ENCODE peak calls at places on chromosomes 2 and 18, in six cellular contexts. S is A549; V is left lung; K is non-pigmented ciliary epithelial cell; Z is stimulated activated CD8-positive, alpha-beta memory T cell treated with anti-CD3 and anti-CD28 coated beads, Interleukin-2, amount 100 ng/mL, for 1 hour; M is ELR. Y is an unnamed sample.

GRCh38 chr2:217900010-217900779 is 102.6 kb downstream of the TNS1 start:
- DNase-seq in S (peak), V (no peak), K (no peak), Z (no peak), M (no peak), Y (no peak)

GRCh38 chr2:206457188-206457634 is 13.9 kb downstream of the ADAM23 start:
- DNase-seq in S (no peak), V (no peak), K (no peak), Z (no peak), M (no peak), Y (no peak)

GRCh38 chr2:200086911-200087310 is 131.5 kb downstream of the MAIP1 start:
- DNase-seq in S (no peak), V (no peak), K (no peak), Z (no peak), M (peak), Y (no peak)

GRCh38 chr2:18630101-18630500 is 40.7 kb upstream of the NT5C1B start:
- DNase-seq in S (no peak), V (no peak), K (no peak), Z (no peak), M (peak), Y (peak)

GRCh38 chr2:101831351-101831865 is 133.9 kb downstream of the MAP4K4 start:
- DNase-seq in S (peak), V (peak), K (peak), Z (peak), M (peak), Y (peak)

GRCh38 chr18:3816601-3817363 is 366.8 kb downstream of the TGIF1 start:
- DNase-seq in S (peak), V (no peak), K (peak), Z (no peak), M (peak), Y (peak)

GRCh38 chr2:182941939-182942338 is 75.5 kb upstream of the FRZB start:
- DNase-seq in S (no peak), V (no peak), K (no peak), Z (no peak), M (no peak), Y (no peak)

GRCh38 chr18:48676346-48676745 is 137.5 kb downstream of the CTIF start:
- DNase-seq in S (no peak), V (no peak), K (no peak), Z (no peak), M (no peak), Y (no peak)

GRCh38 chr18:10329116-10329515 is 125.3 kb upstream of the APCDD1 start:
- DNase-seq in S (no peak), V (no peak), K (no peak), Z (no peak), M (no peak), Y (peak)

GRCh38 chr18:28357785-28358401 is 181.0 kb upstream of the CDH2 start:
- DNase-seq in S (peak), V (no peak), K (no peak), Z (no peak), M (peak), Y (peak)

GRCh38 chr2:171878481-171878993 is 15.5 kb downstream of the SLC25A12 start:
- DNase-seq in S (no peak), V (no peak), K (peak), Z (no peak), M (peak), Y (peak)

GRCh38 chr2:117536139-117536538 is 278.4 kb upstream of the DDX18 start:
- DNase-seq in S (peak), V (no peak), K (no peak), Z (no peak), M (no peak), Y (no peak)

GRCh38 chr2:96175951-96176350 is 30.7 kb upstream of the DUSP2 start:
- DNase-seq in S (no peak), V (no peak), K (no peak), Z (no peak), M (peak), Y (peak)

GRCh38 chr2:88055436-88056128 is at the start of gene KRCC1:
- DNase-seq in S (peak), V (peak), K (peak), Z (peak), M (peak), Y (peak)

Y was measured in EL.